ENCODE peak calls at places on chromosome 1, in ten cellular contexts. F, H, N, X, Z, D, U, L, A and W are unnamed samples.

GRCh38 chr1:216310776-216311175 is 112.5 kb downstream of the USH2A start:
- DNase-seq in F (peak), H (no peak), N (peak), X (peak), Z (peak), D (peak), U (peak), L (no peak), A (peak), W (peak)

GRCh38 chr1:1986451-1987141 is 17.0 kb downstream of the CFAP74 start:
- DNase-seq in F (no peak), H (no peak), N (no peak), X (no peak), Z (no peak), D (no peak), U (no peak), L (no peak), A (no peak), W (no peak)

GRCh38 chr1:26045712-26046312 is at the start of gene SLC30A2:
- DNase-seq in F (no peak), H (no peak), N (no peak), X (peak), Z (no peak), D (no peak), U (no peak), L (no peak), A (no peak), W (no peak)

GRCh38 chr1:55690366-55690765 is 475.2 kb upstream of the USP24 start:
- DNase-seq in F (no peak), H (peak), N (no peak), X (no peak), Z (peak), D (no peak), U (no peak), L (no peak), A (no peak), W (no peak)

GRCh38 chr1:203289281-203289981 is 15.9 kb upstream of the BTG2 start:
- DNase-seq in F (no peak), H (no peak), N (no peak), X (no peak), Z (no peak), D (peak), U (no peak), L (no peak), A (no peak), W (no peak)

GRCh38 chr1:15154480-15155036 is 1.0 kb downstream of the TMEM51 start:
- DNase-seq in F (no peak), H (peak), N (no peak), X (peak), Z (no peak), D (no peak), U (no peak), L (peak), A (no peak), W (no peak)

GRCh38 chr1:15849775-15850449 is 2.4 kb downstream of the SPEN start:
- DNase-seq in F (no peak), H (no peak), N (peak), X (peak), Z (peak), D (peak), U (peak), L (no peak), A (peak), W (peak)

GRCh38 chr1:220696863-220697231 is 6.7 kb downstream of the C1orf115 start:
- DNase-seq in F (no peak), H (no peak), N (peak), X (no peak), Z (no peak), D (no peak), U (no peak), L (no peak), A (no peak), W (no peak)

DNA sequence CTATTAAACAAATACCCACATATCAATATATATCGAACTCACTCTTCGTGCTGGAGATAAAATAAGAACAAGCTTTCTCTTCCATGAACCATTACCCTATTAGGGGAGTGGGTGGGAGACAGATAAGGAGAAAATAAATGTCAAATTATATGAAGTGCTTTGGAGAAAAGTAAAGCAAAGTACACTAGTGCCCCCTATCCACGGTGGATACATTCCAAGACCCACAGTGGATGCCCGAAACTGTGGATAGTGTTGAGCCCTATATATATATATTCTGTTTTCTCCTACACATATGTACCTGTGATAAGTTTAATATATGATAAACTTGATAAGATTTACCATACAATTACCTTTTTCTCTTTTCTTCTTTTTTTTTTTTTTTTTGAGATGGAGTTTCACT is 54.6 kb downstream of the FH start:
- DNase-seq in F (no peak), H (no peak), N (no peak), X (no peak), Z (no peak), D (no peak), U (no peak), L (no peak), A (no peak), W (no peak)
- TF ChIP-seq CTCF in F (no peak), H (no peak), N (no peak), X (no peak), Z (no peak), D (no peak), U (peak), L (no peak), A (no peak), W (no peak)

GRCh38 chr1:9126511-9126910 is 2.4 kb downstream of the GPR157 start:
- DNase-seq in F (peak), H (no peak), N (no peak), X (no peak), Z (no peak), D (no peak), U (no peak), L (no peak), A (no peak), W (no peak)

GRCh38 chr1:9128161-9128519 is 762 bp downstream of the GPR157 start:
- DNase-seq in F (peak), H (peak), N (no peak), X (no peak), Z (no peak), D (no peak), U (no peak), L (peak), A (no peak), W (peak)

GRCh38 chr1:9129391-9130041 is 614 bp upstream of the GPR157 start:
- DNase-seq in F (peak), H (peak), N (no peak), X (peak), Z (peak), D (peak), U (peak), L (peak), A (peak), W (peak)

GRCh38 chr1:9127395-9128160 is 1.3 kb downstream of the GPR157 start:
- DNase-seq in F (no peak), H (peak), N (no peak), X (no peak), Z (no peak), D (no peak), U (no peak), L (no peak), A (no peak), W (peak)

GRCh38 chr1:9128520-9129371 is at the start of gene GPR157:
- DNase-seq in F (peak), H (peak), N (peak), X (peak), Z (peak), D (peak), U (peak), L (peak), A (peak), W (peak)
- TF ChIP-seq CTCF in F (no peak), H (peak), N (no peak), X (no peak), Z (no peak), D (peak), U (peak), L (no peak), A (peak), W (no peak)

GRCh38 chr1:196779093-196779492 is 4.5 kb downstream of the CFHR3 start:
- DNase-seq in F (no peak), H (no peak), N (no peak), X (no peak), Z (no peak), D (no peak), U (no peak), L (no peak), A (no peak), W (no peak)
- TF ChIP-seq CTCF in F (no peak), H (no peak), N (no peak), X (peak), Z (no peak), D (peak), U (peak), L (no peak), A (peak), W (no peak)

DNA sequence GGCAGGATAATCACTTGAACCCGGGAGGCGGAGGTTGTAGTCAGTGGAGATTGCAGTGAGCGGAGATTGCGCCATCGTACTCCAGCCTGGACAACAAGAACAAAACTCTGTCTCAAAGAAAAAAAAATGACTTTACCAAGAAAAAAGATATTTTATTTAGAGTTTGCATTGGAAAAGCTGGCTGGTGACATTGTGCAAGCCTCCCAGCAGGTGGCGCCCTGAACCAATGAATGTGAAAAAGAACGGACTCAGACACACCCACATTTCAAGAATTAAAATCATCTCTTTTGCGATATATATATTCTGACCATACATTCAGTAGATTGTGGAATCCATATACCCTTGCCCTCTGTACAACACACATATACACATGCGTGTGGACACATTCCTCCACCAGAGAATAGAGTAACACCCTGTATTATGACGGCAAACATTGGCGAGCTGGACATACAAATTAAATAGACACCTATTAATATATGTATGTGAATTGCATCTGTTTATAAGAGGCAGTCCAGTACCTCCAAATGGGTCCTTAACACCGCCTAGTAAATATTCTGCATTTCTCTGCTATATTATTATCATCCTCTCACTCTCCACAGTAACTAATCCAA is 39.0 kb upstream of the CADM3 start:
- DNase-seq in F (peak), H (peak), N (peak), X (peak), Z (peak), D (peak), U (peak), L (peak), A (peak), W (peak)
- TF ChIP-seq CTCF in F (peak), H (peak), N (peak), X (peak), Z (peak), D (peak), U (peak), L (peak), A (peak), W (peak)

DNA sequence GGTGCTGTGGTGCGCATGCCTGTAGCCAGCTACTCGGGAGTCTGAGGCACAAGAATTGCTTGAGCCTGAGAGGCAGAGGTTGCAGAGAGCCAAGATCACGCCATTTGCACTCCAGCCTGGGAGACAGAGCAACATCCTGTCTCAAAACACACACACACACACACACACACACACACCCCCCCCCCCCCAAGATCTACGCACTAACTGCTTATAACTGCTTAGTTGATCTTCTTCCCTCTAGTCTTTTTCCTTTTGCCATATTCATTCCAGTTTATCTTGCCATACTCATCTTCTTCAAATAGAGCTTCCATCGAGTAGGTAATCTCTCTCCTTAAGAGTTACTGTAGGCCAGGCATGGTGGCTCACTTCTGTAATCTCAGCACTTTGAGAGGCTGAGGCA is 20.9 kb downstream of the EPB41 start:
- DNase-seq in F (no peak), H (no peak), N (no peak), X (no peak), Z (no peak), D (no peak), U (no peak), L (no peak), A (no peak), W (no peak)
- TF ChIP-seq CTCF in F (no peak), H (no peak), N (no peak), X (no peak), Z (no peak), D (no peak), U (no peak), L (no peak), A (no peak), W (no peak)

DNA sequence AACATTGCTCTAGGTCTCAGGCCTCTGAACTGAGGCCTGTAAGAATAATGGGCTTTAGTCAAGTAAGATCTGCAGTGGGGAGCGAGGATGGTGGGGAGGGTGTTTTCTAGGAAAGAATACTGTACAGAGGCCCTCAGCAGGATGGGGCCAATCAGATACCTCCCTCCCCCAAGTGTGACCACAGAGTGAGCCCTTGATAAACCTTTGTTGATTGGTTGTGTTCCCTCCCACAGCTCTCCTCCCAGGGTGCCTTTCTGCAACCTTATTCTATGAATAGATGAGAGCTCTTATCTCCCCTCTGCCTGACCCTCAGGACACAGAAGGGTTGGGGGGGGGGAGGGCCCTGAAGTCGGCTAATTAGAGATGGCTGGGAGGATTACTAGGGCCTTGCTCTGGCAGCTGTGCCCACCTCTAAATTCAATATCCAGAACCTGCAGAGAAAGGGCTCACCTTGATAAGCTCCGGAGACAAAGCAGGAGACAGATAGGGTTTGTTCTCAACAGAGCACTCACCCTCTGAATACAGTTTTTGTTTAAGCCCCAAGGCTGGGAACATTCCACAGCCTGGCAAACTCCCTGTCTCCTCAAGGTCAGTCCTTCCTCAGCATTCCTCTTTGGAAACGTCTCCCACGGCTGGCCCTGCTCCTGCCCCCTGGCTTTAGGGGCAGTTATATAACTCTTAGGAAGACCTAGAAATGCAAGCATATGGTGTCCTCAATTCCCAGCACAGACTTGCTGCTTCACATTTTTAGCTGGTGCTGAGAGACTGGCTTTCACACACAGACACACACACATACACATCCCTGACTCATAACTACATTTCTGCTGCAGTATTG is 42.9 kb downstream of the ATP1A1 start:
- DNase-seq in F (no peak), H (no peak), N (no peak), X (no peak), Z (peak), D (no peak), U (no peak), L (peak), A (no peak), W (no peak)
- TF ChIP-seq CTCF in F (no peak), H (no peak), N (no peak), X (no peak), Z (no peak), D (no peak), U (no peak), L (no peak), A (no peak), W (no peak)

GRCh38 chr1:234089396-234089795 is 184.9 kb downstream of the SLC35F3 start:
- DNase-seq in F (no peak), H (no peak), N (no peak), X (peak), Z (no peak), D (no peak), U (no peak), L (no peak), A (no peak), W (no peak)
- TF ChIP-seq CTCF in F (no peak), H (no peak), N (no peak), X (peak), Z (no peak), D (peak), U (no peak), L (no peak), A (peak), W (no peak)

GRCh38 chr1:187413770-187414169 is 585.0 kb downstream of the PLA2G4A start:
- DNase-seq in F (peak), H (no peak), N (peak), X (no peak), Z (no peak), D (no peak), U (no peak), L (no peak), A (peak), W (peak)
- TF ChIP-seq CTCF in F (no peak), H (no peak), N (no peak), X (peak), Z (no peak), D (peak), U (no peak), L (no peak), A (peak), W (peak)

GRCh38 chr1:165827199-165828102 is at the start of gene UCK2:
- DNase-seq in F (peak), H (peak), N (peak), X (peak), Z (peak), D (peak), U (peak), L (peak), A (peak), W (peak)
- TF ChIP-seq CTCF in F (peak), H (peak), N (no peak), X (peak), Z (no peak), D (no peak), U (peak), L (no peak), A (no peak), W (peak)

DNA sequence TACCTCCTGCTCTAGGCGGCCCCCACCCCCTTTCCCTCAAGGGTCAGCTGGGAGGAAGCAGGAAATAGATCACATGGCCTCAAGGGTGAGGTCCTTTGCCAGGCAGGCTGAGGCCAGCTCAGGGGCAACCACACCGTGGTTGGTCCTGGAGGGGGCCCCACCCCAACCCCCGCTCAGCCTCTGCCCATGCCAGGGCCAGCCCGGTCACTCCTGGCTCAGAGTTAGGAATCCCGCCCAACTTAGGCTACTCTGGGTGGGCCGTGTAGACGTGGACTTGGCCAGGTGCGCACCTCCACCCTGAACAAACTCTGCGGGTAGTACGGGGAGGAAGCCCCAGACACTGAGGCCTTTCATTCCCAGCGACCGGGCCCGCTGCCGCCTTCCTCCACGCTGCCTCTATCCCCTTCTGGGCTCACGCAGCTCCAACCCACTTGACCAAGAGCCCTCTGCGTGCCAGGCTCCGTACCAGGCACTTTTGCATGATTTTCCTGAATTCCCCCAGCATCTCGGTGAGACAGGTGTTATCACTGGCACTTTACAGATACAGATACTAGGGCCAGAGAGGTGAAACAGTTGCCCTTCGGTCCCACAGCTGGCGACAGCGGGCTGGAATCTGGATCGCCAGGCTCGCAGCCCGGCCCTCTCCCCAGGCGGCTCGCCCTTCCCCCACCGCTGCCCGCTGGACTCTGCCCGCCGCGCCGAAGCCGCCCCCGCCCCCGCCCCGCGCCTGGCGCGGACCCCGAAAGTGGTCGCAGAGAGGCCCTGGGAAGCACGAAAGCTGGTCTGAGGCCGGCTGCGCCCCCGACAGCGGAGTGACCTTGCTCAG is 771 bp downstream of the GALE start:
- DNase-seq in F (peak), H (peak), N (peak), X (peak), Z (peak), D (no peak), U (peak), L (peak), A (peak), W (peak)
- TF ChIP-seq CTCF in F (no peak), H (no peak), N (no peak), X (no peak), Z (no peak), D (no peak), U (no peak), L (no peak), A (no peak), W (no peak)